ENCODE peak calls at places on chromosomes 3 and 15, in nine cellular contexts. N, F, R, Z, Q, L, Y, X and P are unnamed samples.

GRCh38 chr15:101027273-101027901 is 108.2 kb downstream of the LRRK1 start:
- DNase-seq in N (no peak), F (peak; percentile 44), R (peak; percentile 56), Z (peak; percentile 14), Q (peak; percentile 14), L (no peak), Y (no peak), X (peak; percentile 67), P (no peak)

GRCh38 chr3:71456155-71456554 is 127.4 kb downstream of the FOXP1 start:
- DNase-seq in N (no peak), F (no peak), R (no peak), Z (no peak), Q (no peak), L (peak; percentile 31), Y (no peak), X (no peak), P (no peak)

GRCh38 chr3:196569003-196569516 is 600 bp downstream of the FBXO45 start:
- DNase-seq in N (peak; percentile 53), F (peak; percentile 74), R (peak; percentile 74), Z (peak; percentile 21), Q (peak; percentile 20), L (peak; percentile 26), Y (peak; percentile 57), X (no peak), P (peak; percentile 73)

GRCh38 chr3:46670891-46671427 is 22.5 kb downstream of the ALS2CL start:
- DNase-seq in N (peak; percentile 6), F (peak; percentile 30), R (peak; percentile 35), Z (peak; percentile 4), Q (peak; percentile 8), L (no peak), Y (peak; percentile 17), X (peak; percentile 58), P (no peak)

GRCh38 chr3:14042680-14043079 is 82.0 kb downstream of the CHCHD4 start:
- DNase-seq in N (no peak), F (no peak), R (no peak), Z (no peak), Q (no peak), L (peak; percentile 48), Y (no peak), X (no peak), P (no peak)

GRCh38 chr3:134357914-134358811 is 16.1 kb downstream of the AMOTL2 start:
- DNase-seq in N (peak; percentile 61), F (peak; percentile 46), R (peak; percentile 81), Z (no peak), Q (peak; percentile 57), L (peak; percentile 96), Y (peak; percentile 42), X (no peak), P (peak; percentile 80)

GRCh38 chr3:175155172-175155571 is 296.0 kb downstream of the NAALADL2 start:
- DNase-seq in N (no peak), F (no peak), R (no peak), Z (no peak), Q (no peak), L (no peak), Y (no peak), X (no peak), P (no peak)

GRCh38 chr3:3628676-3629328 is 170.4 kb upstream of the LRRN1 start:
- DNase-seq in N (no peak), F (no peak), R (no peak), Z (no peak), Q (no peak), L (no peak), Y (no peak), X (no peak), P (no peak)

GRCh38 chr3:193794002-193794835 is 201.2 kb downstream of the OPA1 start:
- DNase-seq in N (no peak), F (no peak), R (no peak), Z (peak; percentile 53), Q (no peak), L (no peak), Y (no peak), X (peak; percentile 45), P (no peak)

GRCh38 chr3:189570916-189571315 is 60.3 kb upstream of the TP63 start:
- DNase-seq in N (no peak), F (no peak), R (no peak), Z (no peak), Q (no peak), L (no peak), Y (no peak), X (no peak), P (no peak)

GRCh38 chr3:89173546-89173945 is 66.1 kb downstream of the EPHA3 start:
- DNase-seq in N (no peak), F (no peak), R (no peak), Z (no peak), Q (no peak), L (peak; percentile 3), Y (no peak), X (no peak), P (no peak)

GRCh38 chr3:122060044-122060694 is 5.0 kb downstream of the CD86 start:
- DNase-seq in N (no peak), F (no peak), R (no peak), Z (no peak), Q (no peak), L (no peak), Y (no peak), X (no peak), P (no peak)

GRCh38 chr3:122052968-122053367 is 2.2 kb upstream of the CD86 start:
- DNase-seq in N (no peak), F (no peak), R (no peak), Z (no peak), Q (no peak), L (no peak), Y (no peak), X (no peak), P (no peak)

GRCh38 chr3:122058294-122058693 is 3.1 kb downstream of the CD86 start:
- DNase-seq in N (no peak), F (no peak), R (no peak), Z (no peak), Q (no peak), L (no peak), Y (no peak), X (no peak), P (no peak)

GRCh38 chr3:122057676-122058075 is 2.5 kb downstream of the CD86 start:
- DNase-seq in N (no peak), F (no peak), R (no peak), Z (no peak), Q (no peak), L (no peak), Y (no peak), X (no peak), P (no peak)

DNA sequence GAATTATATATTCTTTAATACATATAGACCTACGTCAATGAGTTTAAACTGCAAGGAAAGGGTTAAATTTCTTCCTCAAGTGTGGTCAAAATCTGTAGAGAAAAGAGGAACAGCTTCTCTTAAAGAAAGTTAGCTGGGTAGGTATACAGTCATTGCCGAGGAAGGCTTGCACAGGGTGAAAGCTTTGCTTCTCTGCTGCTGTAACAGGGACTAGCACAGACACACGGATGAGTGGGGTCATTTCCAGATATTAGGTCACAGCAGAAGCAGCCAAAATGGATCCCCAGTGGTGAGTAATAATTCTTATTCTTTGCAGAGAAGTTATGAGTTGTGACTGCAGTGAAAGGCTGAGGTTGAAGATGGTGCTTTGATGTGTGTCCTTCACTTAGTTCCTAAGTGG is at the start of gene CD86:
- DNase-seq in N (no peak), F (peak; percentile 66), R (no peak), Z (no peak), Q (no peak), L (no peak), Y (no peak), X (no peak), P (no peak)
- TF ChIP-seq POLR2A in N (peak; percentile 16), F (peak; percentile 10), R (peak; percentile 14), Z (no peak), Q (no peak), L (no peak), Y (no peak), X (peak; percentile 23), P (no peak)

DNA sequence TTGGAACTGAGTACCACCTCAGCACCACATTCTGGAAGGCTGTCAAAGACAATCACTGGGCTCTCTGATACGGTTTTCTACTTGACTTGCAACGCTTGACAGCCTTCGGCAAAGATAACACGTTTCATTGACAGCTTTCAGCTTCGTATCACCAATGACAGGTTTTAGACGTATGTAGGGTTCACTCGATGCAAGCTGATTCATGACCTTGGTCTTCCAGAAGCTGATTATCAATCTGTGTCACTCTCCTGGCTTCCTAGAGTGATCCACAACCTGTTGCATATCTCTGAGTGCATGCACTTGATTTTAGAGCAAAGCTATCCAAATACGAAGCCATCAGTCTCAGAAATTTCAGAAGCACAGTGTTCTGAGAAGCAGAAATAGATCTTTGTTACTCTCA is 381.6 kb downstream of the FEZF2 start:
- DNase-seq in N (no peak), F (no peak), R (no peak), Z (no peak), Q (no peak), L (no peak), Y (no peak), X (no peak), P (no peak)
- TF ChIP-seq POLR2A in N (no peak), F (no peak), R (no peak), Z (no peak), Q (no peak), L (no peak), Y (no peak), X (no peak), P (no peak)

DNA sequence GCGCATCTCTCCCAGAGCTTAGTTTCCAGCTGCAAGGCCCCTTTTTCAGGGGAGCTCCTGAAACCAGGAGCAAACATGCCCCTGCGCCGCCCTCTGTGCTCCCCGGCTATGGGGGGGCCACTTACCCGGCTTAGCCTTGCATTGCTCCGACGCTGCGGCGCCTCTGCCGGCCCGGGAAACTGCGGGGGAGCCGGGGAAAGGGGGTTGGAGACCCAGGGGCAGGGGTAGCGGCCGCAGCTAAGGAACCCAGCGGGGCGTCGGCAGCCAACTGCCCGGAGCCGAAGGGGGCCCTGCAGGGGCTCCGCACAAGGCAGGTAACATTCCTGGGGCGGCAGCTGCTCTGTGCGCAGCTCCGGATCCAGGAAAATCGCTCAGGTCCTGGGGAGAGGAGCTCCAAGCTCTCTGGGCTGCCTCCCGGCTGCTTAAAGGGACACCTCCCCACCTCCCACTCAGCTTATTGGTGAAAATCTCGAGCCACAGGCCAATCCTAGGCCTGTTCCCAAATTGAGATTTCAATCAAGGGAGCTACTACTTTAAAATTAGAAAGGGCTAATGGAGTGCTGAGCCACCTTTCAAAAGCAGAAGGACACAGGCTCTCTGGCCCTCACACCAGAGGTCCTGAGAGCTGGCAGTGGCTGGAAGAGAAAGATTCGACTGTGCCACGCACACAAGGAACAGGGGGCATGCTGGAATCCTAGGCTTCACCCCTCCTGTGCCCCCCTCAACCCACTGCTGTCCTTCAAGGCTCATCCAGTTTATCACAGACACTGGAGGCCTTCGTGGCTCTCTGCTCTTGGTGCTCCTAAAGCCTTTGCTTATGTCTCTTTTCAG is 42.7 kb upstream of the PRICKLE2 start:
- DNase-seq in N (peak; percentile 38), F (peak; percentile 63), R (peak; percentile 94), Z (peak; percentile 69), Q (peak; percentile 86), L (peak; percentile 68), Y (peak; percentile 78), X (peak; percentile 81), P (peak; percentile 59)
- TF ChIP-seq POLR2A in N (peak; percentile 58), F (no peak), R (peak; percentile 73), Z (peak; percentile 49), Q (peak; percentile 86), L (peak; percentile 69), Y (peak; percentile 77), X (no peak), P (peak; percentile 67)

DNA sequence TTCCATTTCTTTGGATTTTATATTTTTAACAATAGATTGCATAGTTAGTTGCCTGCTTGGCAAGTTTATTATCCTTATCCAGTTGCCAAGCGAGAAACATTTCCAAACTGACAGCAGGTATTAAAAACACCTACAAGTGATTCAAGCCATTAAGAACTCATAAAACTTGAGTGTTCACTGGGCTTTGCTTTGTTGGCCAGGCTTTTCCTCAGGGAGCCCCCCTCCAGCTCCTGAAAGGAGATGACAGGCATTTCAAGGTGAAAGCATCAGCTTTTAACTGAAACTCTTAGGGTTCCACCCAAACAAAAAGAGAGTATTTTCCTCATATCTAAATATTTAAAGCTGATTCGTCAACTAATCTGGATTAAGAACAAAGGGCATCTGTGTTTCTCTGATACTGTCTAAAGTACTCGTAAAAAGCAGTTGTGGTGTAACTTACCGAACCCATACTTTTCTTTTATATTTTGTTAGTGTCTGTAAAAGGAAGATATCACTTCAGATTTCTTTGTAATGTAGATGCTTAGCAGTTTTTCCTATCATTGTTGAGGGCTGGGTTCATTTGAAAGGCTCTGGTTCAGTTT is 363.4 kb downstream of the OTOL1 start:
- DNase-seq in N (no peak), F (no peak), R (no peak), Z (no peak), Q (no peak), L (no peak), Y (no peak), X (no peak), P (no peak)
- TF ChIP-seq POLR2A in N (no peak), F (no peak), R (no peak), Z (no peak), Q (no peak), L (no peak), Y (no peak), X (no peak), P (no peak)